ENCODE peak calls at places on chromosomes 3 and 15, in four cellular contexts. One of them, this sample, is unnamed.

GRCh38 chr15:80309769-80310384 is 57.9 kb upstream of the CTXND1 start:
- DNase-seq in IMR-90: peak
- DNase-seq in A549: peak
- DNase-seq in H1: no peak
- DNase-seq in this sample: peak

GRCh38 chr3:152037304-152037703 is 163.9 kb downstream of the SUCNR1 start:
- DNase-seq in IMR-90: no peak
- DNase-seq in A549: no peak
- DNase-seq in H1: no peak
- DNase-seq in this sample: no peak

GRCh38 chr3:124586126-124587052 is 143.9 kb upstream of the UMPS start:
- DNase-seq in IMR-90: no peak
- DNase-seq in A549: no peak
- DNase-seq in H1: no peak
- DNase-seq in this sample: no peak

GRCh38 chr3:190322604-190323240 is 476 bp upstream of the CLDN1 start:
- DNase-seq in IMR-90: no peak
- DNase-seq in A549: no peak
- DNase-seq in H1: no peak
- DNase-seq in this sample: no peak

GRCh38 chr3:126113733-126114132 is 29.8 kb upstream of the SLC41A3 start:
- DNase-seq in IMR-90: no peak
- DNase-seq in A549: peak
- DNase-seq in H1: no peak
- DNase-seq in this sample: no peak

GRCh38 chr15:38130739-38131498 is 121.7 kb upstream of the SPRED1 start:
- DNase-seq in IMR-90: peak
- DNase-seq in A549: no peak
- DNase-seq in H1: no peak
- DNase-seq in this sample: no peak

GRCh38 chr3:13404625-13405452 is 15.3 kb downstream of the NUP210 start:
- DNase-seq in IMR-90: no peak
- DNase-seq in A549: no peak
- DNase-seq in H1: no peak
- DNase-seq in this sample: no peak

GRCh38 chr3:135238201-135238600 is 443.1 kb downstream of the EPHB1 start:
- DNase-seq in IMR-90: no peak
- DNase-seq in A549: no peak
- DNase-seq in H1: no peak
- DNase-seq in this sample: no peak

GRCh38 chr15:84715442-84716035 is 400 bp downstream of the SEC11A start:
- DNase-seq in IMR-90: peak
- DNase-seq in A549: peak
- DNase-seq in H1: no peak
- DNase-seq in this sample: no peak

GRCh38 chr15:71252036-71252898 is 137.0 kb downstream of the THSD4 start:
- DNase-seq in IMR-90: peak
- DNase-seq in A549: peak
- DNase-seq in H1: no peak
- DNase-seq in this sample: peak

GRCh38 chr3:140128217-140129137 is 193.5 kb downstream of the CLSTN2 start:
- DNase-seq in IMR-90: peak
- DNase-seq in A549: peak
- DNase-seq in H1: peak
- DNase-seq in this sample: peak

GRCh38 chr3:188280627-188281026 is 126.7 kb downstream of the LPP start:
- DNase-seq in IMR-90: peak
- DNase-seq in A549: no peak
- DNase-seq in H1: no peak
- DNase-seq in this sample: no peak

GRCh38 chr3:55720614-55721013 is 233.5 kb upstream of the WNT5A start:
- DNase-seq in IMR-90: peak
- DNase-seq in A549: peak
- DNase-seq in H1: no peak
- DNase-seq in this sample: no peak

GRCh38 chr15:101111570-101112262 is 140.1 kb downstream of the CHSY1 start:
- DNase-seq in IMR-90: no peak
- DNase-seq in A549: no peak
- DNase-seq in H1: no peak
- DNase-seq in this sample: no peak

GRCh38 chr3:14785207-14786155 is 33.3 kb upstream of the FGD5 start:
- DNase-seq in IMR-90: no peak
- DNase-seq in A549: no peak
- DNase-seq in H1: no peak
- DNase-seq in this sample: no peak

DNA sequence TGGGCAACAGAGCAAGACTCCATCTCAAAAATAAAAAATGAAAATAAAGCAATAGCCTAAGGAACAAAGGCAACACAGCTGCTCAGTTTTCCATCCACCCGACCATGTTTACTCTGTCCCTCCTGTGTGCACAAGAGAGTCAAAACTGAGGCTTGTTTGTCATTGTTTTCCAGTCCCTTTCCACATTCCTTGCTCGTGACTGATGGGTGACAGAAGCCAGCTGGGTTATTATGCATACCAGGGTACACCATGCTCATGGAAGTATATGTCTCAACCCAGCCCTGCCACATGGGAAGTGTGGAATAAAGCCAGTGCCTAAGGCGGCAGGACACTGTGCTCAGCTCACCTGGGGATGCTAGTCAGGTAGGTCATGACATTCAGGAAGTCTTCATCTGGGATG is 49.5 kb downstream of the MCF2L2 start:
- DNase-seq in IMR-90: no peak
- DNase-seq in A549: no peak
- DNase-seq in H1: no peak
- DNase-seq in this sample: no peak
- H3K27ac ChIP-seq in IMR-90: no peak
- H3K27ac ChIP-seq in A549: no peak
- H3K27ac ChIP-seq in H1: no peak
- H3K27ac ChIP-seq in this sample: no peak

DNA sequence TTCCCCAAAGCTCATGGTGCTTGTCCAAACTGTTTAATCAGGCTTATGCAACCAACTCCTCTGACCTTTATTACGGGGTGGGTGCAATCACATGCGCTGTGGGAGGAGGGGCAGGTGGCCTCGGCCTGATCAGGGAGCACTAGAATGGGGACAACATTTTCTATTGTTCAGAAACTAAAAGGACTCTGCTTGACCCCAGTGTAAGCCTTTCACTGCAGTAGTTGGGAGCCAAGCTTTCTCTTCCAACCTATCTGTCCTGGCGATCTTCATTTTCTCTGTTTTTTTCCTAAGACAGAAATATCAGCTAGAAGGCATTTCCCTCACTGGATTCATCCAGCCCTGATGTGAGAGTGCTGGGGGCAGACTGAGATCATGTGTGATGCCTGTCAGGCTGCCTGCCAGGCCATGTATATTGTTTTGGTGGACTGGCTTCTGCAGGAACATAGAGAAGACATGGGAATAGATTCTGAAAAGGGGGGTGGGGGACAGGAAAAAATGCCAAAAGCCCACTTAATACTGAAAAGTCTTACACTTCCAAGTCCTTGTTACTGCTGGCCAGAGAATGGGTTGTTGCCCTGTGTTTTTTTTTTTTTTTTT is 627.0 kb upstream of the TBL1XR1 start:
- DNase-seq in IMR-90: peak
- DNase-seq in A549: peak
- DNase-seq in H1: no peak
- DNase-seq in this sample: no peak
- TF ChIP-seq RAD21 in IMR-90: no peak
- TF ChIP-seq RAD21 in A549: peak
- TF ChIP-seq RAD21 in H1: no peak
- TF ChIP-seq RAD21 in this sample: no peak

DNA sequence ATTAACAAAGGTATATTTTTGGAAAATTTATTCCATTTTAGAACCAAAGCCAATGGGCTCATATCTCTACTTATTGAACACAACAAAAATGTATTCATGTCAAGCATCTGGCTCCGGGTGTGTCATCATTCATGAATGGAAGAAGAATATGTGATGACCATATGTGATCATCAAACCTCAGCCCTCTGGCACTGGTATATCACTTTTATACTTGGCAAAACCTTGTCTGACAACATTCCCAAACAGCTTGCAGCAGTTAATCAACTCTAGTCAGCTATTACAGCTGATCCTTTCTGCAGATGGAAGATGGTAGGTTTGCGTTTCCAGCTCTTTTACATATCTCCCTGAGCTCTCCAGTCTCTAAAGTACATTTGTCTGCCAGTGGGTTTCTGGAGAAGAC is 6.7 kb downstream of the PLSCR5 start:
- DNase-seq in IMR-90: no peak
- DNase-seq in A549: no peak
- DNase-seq in H1: no peak
- DNase-seq in this sample: no peak
- H3K27ac ChIP-seq in IMR-90: no peak
- H3K27ac ChIP-seq in A549: no peak
- H3K27ac ChIP-seq in H1: no peak
- H3K27ac ChIP-seq in this sample: no peak

DNA sequence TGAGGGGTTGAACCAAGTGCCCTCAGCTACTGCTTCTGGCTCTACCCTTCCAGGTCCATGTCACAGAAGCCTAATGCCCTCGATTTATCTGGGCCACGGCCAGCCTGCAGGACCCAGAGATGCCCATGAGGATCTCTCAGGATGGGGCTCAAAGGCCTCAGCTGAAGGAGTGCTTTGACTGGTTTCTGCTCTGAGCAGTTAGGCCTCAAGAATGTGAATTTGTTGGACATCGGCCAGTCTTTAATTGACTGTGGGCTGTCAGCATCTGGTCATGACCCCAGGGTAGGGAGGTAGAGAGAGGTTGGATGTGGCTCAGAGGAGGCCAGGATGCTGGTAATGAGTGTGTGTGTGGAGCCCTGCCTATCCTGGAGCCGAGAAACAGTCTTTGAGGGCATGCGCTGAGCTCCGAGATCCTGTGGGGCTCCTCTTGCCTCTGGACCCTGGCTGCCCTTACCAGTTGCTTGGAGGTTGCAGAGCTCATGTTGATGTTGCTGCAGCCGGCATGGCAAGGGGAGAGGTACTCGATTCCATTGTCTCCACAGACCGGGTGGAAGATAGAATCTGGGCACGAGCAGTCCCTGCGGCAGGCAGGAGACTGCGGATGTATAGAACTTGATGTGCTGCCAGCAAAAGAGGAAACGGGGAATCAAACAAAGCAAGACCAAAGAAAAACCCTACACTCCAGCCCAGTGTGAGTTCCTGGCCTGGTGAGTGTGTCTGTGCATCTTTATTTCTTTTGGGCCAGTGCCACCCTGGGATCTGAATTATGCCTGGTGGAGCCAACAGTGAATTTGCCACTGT is 49.2 kb upstream of the RAB6B start:
- DNase-seq in IMR-90: peak
- DNase-seq in A549: no peak
- DNase-seq in H1: no peak
- DNase-seq in this sample: no peak
- TF ChIP-seq RAD21 in IMR-90: no peak
- TF ChIP-seq RAD21 in A549: no peak
- TF ChIP-seq RAD21 in H1: no peak
- TF ChIP-seq RAD21 in this sample: no peak

GRCh38 chr3:171177056-171177455 is 150.5 kb upstream of the SLC2A2 start:
- DNase-seq in IMR-90: no peak
- DNase-seq in A549: no peak
- DNase-seq in H1: no peak
- DNase-seq in this sample: no peak

GRCh38 chr3:171176244-171176925 is 149.9 kb upstream of the SLC2A2 start:
- DNase-seq in IMR-90: no peak
- DNase-seq in A549: no peak
- DNase-seq in H1: no peak
- DNase-seq in this sample: no peak

GRCh38 chr3:171173732-171174131 is 147.2 kb upstream of the SLC2A2 start:
- DNase-seq in IMR-90: no peak
- DNase-seq in A549: no peak
- DNase-seq in H1: no peak
- DNase-seq in this sample: no peak

GRCh38 chr3:171177553-171177952 is 151.0 kb upstream of the SLC2A2 start:
- DNase-seq in IMR-90: no peak
- DNase-seq in A549: no peak
- DNase-seq in H1: no peak
- DNase-seq in this sample: no peak

DNA sequence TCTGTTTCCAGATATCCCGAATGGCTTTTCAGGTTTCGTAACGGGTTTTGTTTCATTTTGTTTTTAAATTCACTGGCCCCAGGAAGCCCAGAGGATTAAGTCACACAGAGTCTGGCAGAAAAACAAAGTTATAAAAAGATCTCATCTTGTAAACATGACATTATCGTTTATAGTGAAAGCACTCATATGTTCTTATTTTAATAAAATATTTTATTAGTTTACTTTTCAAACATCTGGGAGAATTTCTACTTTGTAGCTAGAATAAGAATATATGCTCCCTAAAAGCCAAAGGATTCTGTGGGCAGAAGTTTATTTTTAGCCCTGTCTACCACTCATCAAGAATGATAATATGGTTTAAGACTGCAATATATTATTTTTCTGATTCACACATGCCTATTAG is 149.3 kb upstream of the SLC2A2 start:
- DNase-seq in IMR-90: peak
- DNase-seq in A549: no peak
- DNase-seq in H1: no peak
- DNase-seq in this sample: no peak
- H3K27ac ChIP-seq in IMR-90: no peak
- H3K27ac ChIP-seq in A549: no peak
- H3K27ac ChIP-seq in H1: no peak
- H3K27ac ChIP-seq in this sample: no peak

GRCh38 chr3:39639344-39640236 is 169.8 kb upstream of the MYRIP start:
- DNase-seq in IMR-90: peak
- DNase-seq in A549: peak
- DNase-seq in H1: peak
- DNase-seq in this sample: peak

GRCh38 chr3:39637807-39638206 is 170.3 kb downstream of the MOBP start:
- DNase-seq in IMR-90: peak
- DNase-seq in A549: peak
- DNase-seq in H1: no peak
- DNase-seq in this sample: peak

GRCh38 chr3:39644176-39644575 is 165.2 kb upstream of the MYRIP start:
- DNase-seq in IMR-90: peak
- DNase-seq in A549: no peak
- DNase-seq in H1: no peak
- DNase-seq in this sample: no peak

GRCh38 chr3:39641210-39641718 is 168.1 kb upstream of the MYRIP start:
- DNase-seq in IMR-90: no peak
- DNase-seq in A549: no peak
- DNase-seq in H1: no peak
- DNase-seq in this sample: no peak

DNA sequence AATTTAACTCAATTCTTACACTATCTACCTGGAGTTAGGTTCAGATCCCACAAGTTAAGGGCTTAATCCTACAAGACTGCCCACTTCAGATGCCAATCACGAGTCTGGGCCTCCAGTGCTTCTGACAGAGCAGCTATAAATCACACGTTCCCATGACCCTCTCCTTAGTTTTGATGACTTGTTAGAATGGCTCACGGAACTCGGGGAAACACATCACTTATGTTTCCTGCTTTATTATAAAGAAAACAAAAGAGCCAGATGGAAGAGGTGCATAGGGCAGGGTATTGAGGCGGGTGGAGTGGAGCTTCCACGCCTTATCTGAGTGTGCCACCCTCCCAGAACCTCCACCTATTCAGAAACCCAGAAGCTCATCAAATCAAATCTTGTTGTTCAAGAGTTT is 170.8 kb downstream of the MOBP start:
- DNase-seq in IMR-90: no peak
- DNase-seq in A549: no peak
- DNase-seq in H1: no peak
- DNase-seq in this sample: no peak
- TF ChIP-seq RAD21 in IMR-90: no peak
- TF ChIP-seq RAD21 in A549: no peak
- TF ChIP-seq RAD21 in H1: no peak
- TF ChIP-seq RAD21 in this sample: no peak